ENCODE peak calls at places on chromosomes 3 and 15, in ten cellular contexts. W, U, J, A, F, H, Y, D, E and G are unnamed samples.

GRCh38 chr3:67647390-67647878 is 7.0 kb downstream of the SUCLG2 start:
- DNase-seq in W (no peak), U (no peak), J (no peak), A (peak; percentile 95), F (no peak), H (peak; percentile 98), Y (no peak), D (peak; percentile 99), E (no peak), G (no peak)

GRCh38 chr15:55789066-55789660 is 46.2 kb upstream of the PRTG start:
- DNase-seq in W (no peak), U (peak; percentile 89), J (no peak), A (no peak), F (peak; percentile 39), H (peak; percentile 33), Y (no peak), D (no peak), E (peak; percentile 13), G (no peak)

GRCh38 chr3:105907790-105908189 is 39.0 kb upstream of the CBLB start:
- DNase-seq in W (no peak), U (no peak), J (no peak), A (peak; percentile 47), F (no peak), H (no peak), Y (peak; percentile 90), D (no peak), E (peak; percentile 33), G (no peak)

GRCh38 chr3:161914703-161915102 is 418.1 kb downstream of the OTOL1 start:
- DNase-seq in W (no peak), U (no peak), J (peak; percentile 20), A (peak; percentile 77), F (no peak), H (peak; percentile 70), Y (peak; percentile 36), D (peak; percentile 85), E (no peak), G (peak; percentile 14)

GRCh38 chr15:47410243-47410642 is 307.1 kb upstream of the SEMA6D start:
- DNase-seq in W (no peak), U (no peak), J (no peak), A (no peak), F (no peak), H (no peak), Y (peak; percentile 64), D (no peak), E (no peak), G (no peak)

GRCh38 chr3:124396397-124396796 is 333.9 kb upstream of the UMPS start:
- DNase-seq in W (no peak), U (no peak), J (no peak), A (no peak), F (no peak), H (no peak), Y (no peak), D (no peak), E (no peak), G (no peak)

GRCh38 chr3:22555753-22556152 is 647.4 kb upstream of the UBE2E2 start:
- DNase-seq in W (no peak), U (no peak), J (no peak), A (no peak), F (no peak), H (no peak), Y (no peak), D (no peak), E (no peak), G (no peak)

GRCh38 chr3:67400476-67400875 is 253.9 kb downstream of the SUCLG2 start:
- DNase-seq in W (no peak), U (no peak), J (no peak), A (no peak), F (no peak), H (no peak), Y (no peak), D (no peak), E (no peak), G (no peak)

GRCh38 chr3:31959951-31960792 is 20.9 kb downstream of the OSBPL10 start:
- DNase-seq in W (no peak), U (no peak), J (no peak), A (peak; percentile 39), F (peak; percentile 60), H (no peak), Y (no peak), D (peak; percentile 72), E (no peak), G (no peak)

GRCh38 chr3:62057339-62058047 is 315.9 kb downstream of the FEZF2 start:
- DNase-seq in W (no peak), U (no peak), J (no peak), A (no peak), F (no peak), H (no peak), Y (no peak), D (peak; percentile 25), E (no peak), G (no peak)

GRCh38 chr3:95654567-95655362 is 1159.6 kb upstream of the EPHA6 start:
- DNase-seq in W (no peak), U (no peak), J (no peak), A (no peak), F (no peak), H (no peak), Y (no peak), D (no peak), E (no peak), G (no peak)

GRCh38 chr3:191721390-191721801 is 260.4 kb downstream of the PYDC2 start:
- DNase-seq in W (no peak), U (no peak), J (no peak), A (peak; percentile 17), F (no peak), H (no peak), Y (no peak), D (peak; percentile 5), E (no peak), G (no peak)

GRCh38 chr15:96428742-96429141 is 98.2 kb downstream of the NR2F2 start:
- DNase-seq in W (no peak), U (no peak), J (no peak), A (peak; percentile 92), F (no peak), H (peak; percentile 93), Y (no peak), D (peak; percentile 95), E (no peak), G (no peak)

GRCh38 chr3:49032646-49033304 is 3.6 kb upstream of the IMPDH2 start:
- DNase-seq in W (no peak), U (no peak), J (no peak), A (peak; percentile 45), F (no peak), H (peak; percentile 28), Y (no peak), D (peak; percentile 43), E (no peak), G (no peak)

GRCh38 chr3:48514431-48515227 is 10.7 kb upstream of the SHISA5 start:
- DNase-seq in W (no peak), U (no peak), J (no peak), A (no peak), F (peak; percentile 73), H (no peak), Y (no peak), D (no peak), E (no peak), G (no peak)